ENCODE peak calls at places on chromosomes 11 and 22, in five cellular contexts. J is cardiac fibroblast, M is sigmoid colon, C is coronary artery, K is B cell. P is an unnamed sample.

GRCh38 chr11:71420455-71421241 is 27.5 kb downstream of the DHCR7 start:
- DNase-seq in K (no peak), J (peak), M (no peak), C (no peak), P (peak)

GRCh38 chr22:32852346-32853251 is 51.1 kb downstream of the TIMP3 start:
- DNase-seq in K (no peak), M (peak), J (peak), C (peak), P (no peak)

GRCh38 chr11:22733433-22733832 is 67.0 kb downstream of the GAS2 start:
- DNase-seq in K (no peak), M (no peak), J (no peak), C (no peak), P (no peak)

GRCh38 chr22:41899992-41900651 is 14.8 kb downstream of the SHISA8 start:
- DNase-seq in M (no peak), J (no peak), C (no peak), K (no peak), P (no peak)

GRCh38 chr22:46058591-46059519 is 81.9 kb upstream of the WNT7B start:
- DNase-seq in J (no peak), K (no peak), M (peak), C (peak), P (peak)

GRCh38 chr11:13669544-13670488 is 1.3 kb downstream of the FAR1 start:
- DNase-seq in C (no peak), M (no peak), K (no peak), J (no peak), P (peak)

GRCh38 chr11:125401746-125402145 is 94.3 kb downstream of the FEZ1 start:
- DNase-seq in J (peak), K (no peak), C (no peak), M (no peak), P (no peak)

GRCh38 chr22:20550851-20551744 is 43.7 kb downstream of the MED15 start:
- DNase-seq in M (peak), K (peak), J (peak), C (peak), P (no peak)

GRCh38 chr11:63839508-63840355 is 822 bp downstream of the MARK2 start:
- DNase-seq in C (no peak), J (no peak), K (peak), M (peak), P (peak)

GRCh38 chr11:81895258-81895657 is 838.4 kb downstream of the FAM181B start:
- DNase-seq in J (no peak), K (no peak), C (no peak), M (no peak), P (no peak)

GRCh38 chr11:83836883-83837654 is 550.9 kb upstream of the CCDC90B start:
- DNase-seq in M (peak), J (peak), C (no peak), K (no peak), P (peak)

GRCh38 chr22:22025320-22026156 is 43.0 kb upstream of the TOP3B start:
- DNase-seq in C (no peak), J (no peak), K (peak), M (no peak), P (no peak)

GRCh38 chr11:13644997-13645667 is 23.3 kb upstream of the FAR1 start:
- DNase-seq in K (no peak), M (no peak), J (no peak), C (no peak), P (no peak)

GRCh38 chr11:112005422-112006094 is 19.6 kb upstream of the DLAT start:
- DNase-seq in J (no peak), C (no peak), M (no peak), K (no peak), P (no peak)

GRCh38 chr11:124807201-124807600 is 7.0 kb upstream of the MSANTD2 start:
- DNase-seq in M (no peak), J (no peak), C (no peak), K (no peak), P (no peak)

GRCh38 chr22:35288116-35288515 is 11.6 kb upstream of the TOM1 start:
- DNase-seq in K (no peak), M (no peak), C (no peak), J (no peak), P (no peak)

GRCh38 chr11:22516136-22516535 is 109.5 kb downstream of the FANCF start:
- DNase-seq in K (no peak), C (no peak), J (no peak), M (no peak), P (no peak)

GRCh38 chr22:48874956-48875355 is 952.7 kb downstream of the BRD1 start:
- DNase-seq in J (no peak), C (no peak), K (no peak), M (peak), P (no peak)

GRCh38 chr11:71452354-71453020 is 516 bp upstream of the NADSYN1 start:
- DNase-seq in K (peak), J (peak), M (peak), C (no peak), P (no peak)

GRCh38 chr11:45817191-45817590 is 12.2 kb downstream of the SLC35C1 start:
- DNase-seq in J (no peak), C (no peak), K (peak), M (no peak), P (no peak)

GRCh38 chr11:72762641-72763304 is 10.6 kb upstream of the ARAP1 start:
- DNase-seq in C (no peak), J (no peak), K (peak), M (no peak), P (no peak)

GRCh38 chr22:38760477-38761201 is 4.8 kb upstream of the SUN2 start:
- DNase-seq in K (peak), M (no peak), C (no peak), J (peak), P (no peak)

GRCh38 chr11:117876341-117877119 is at the start of gene FXYD6:
- DNase-seq in K (peak), J (peak), C (peak), M (peak), P (no peak)

GRCh38 chr22:30894371-30894740 is 74.2 kb downstream of the MORC2 start:
- DNase-seq in M (no peak), K (no peak), C (no peak), J (no peak), P (no peak)

GRCh38 chr11:61532136-61533038 is 23.8 kb downstream of the LRRC10B start:
- DNase-seq in J (peak), K (no peak), C (no peak), M (no peak), P (peak)

GRCh38 chr11:81036168-81036870 is 1595.5 kb upstream of the TENM4 start:
- DNase-seq in K (no peak), M (no peak), C (no peak), J (no peak), P (no peak)

GRCh38 chr22:37244922-37245722 is 1.1 kb upstream of the RAC2 start:
- DNase-seq in K (peak), C (no peak), J (no peak), M (no peak), P (no peak)

GRCh38 chr11:111363985-111364384 is 15.1 kb downstream of the POU2AF1 start:
- DNase-seq in M (no peak), J (no peak), K (peak), C (no peak), P (no peak)

GRCh38 chr11:68948948-68949347 is 31.8 kb downstream of the MRGPRD start:
- DNase-seq in J (no peak), K (no peak), M (no peak), C (no peak), P (no peak)

GRCh38 chr11:35662061-35662648 is 420 bp upstream of the TRIM44 start:
- DNase-seq in J (no peak), K (peak), M (no peak), C (no peak), P (no peak)

GRCh38 chr22:31218565-31219262 is 6.6 kb downstream of the LIMK2 start:
- DNase-seq in J (no peak), K (no peak), C (no peak), M (no peak), P (peak)

GRCh38 chr11:63443714-63444113 is 47.3 kb downstream of the PLAAT5 start:
- DNase-seq in J (no peak), K (no peak), C (no peak), M (no peak), P (no peak)

GRCh38 chr11:27234961-27235360 is 128.1 kb downstream of the CCDC34 start:
- DNase-seq in K (no peak), M (no peak), J (no peak), C (no peak), P (no peak)

GRCh38 chr11:89667001-89667400 is 43.1 kb upstream of the TRIM77 start:
- DNase-seq in C (no peak), K (no peak), M (no peak), J (no peak), P (no peak)

GRCh38 chr11:20088368-20089260 is 71.7 kb downstream of the DBX1 start:
- DNase-seq in J (peak), M (no peak), K (no peak), C (no peak), P (no peak)

GRCh38 chr11:62555464-62556092 is 9.0 kb upstream of the AHNAK start:
- DNase-seq in K (peak), M (peak), C (no peak), J (peak), P (peak)

GRCh38 chr11:128506999-128507591 is 80.3 kb downstream of the ETS1 start:
- DNase-seq in K (peak), C (peak), J (peak), M (peak), P (peak)

GRCh38 chr11:8019671-8020597 is 32.8 kb downstream of the EIF3F start:
- DNase-seq in C (peak), K (no peak), J (peak), M (no peak), P (no peak)
- TF ChIP-seq CTCF in C (no peak), K (no peak), J (no peak), M (no peak), P (no peak)

GRCh38 chr11:43922974-43923326 is 19.5 kb upstream of the C11orf96 start:
- DNase-seq in C (peak), K (no peak), J (no peak), M (no peak), P (no peak)

GRCh38 chr11:43925063-43925931 is 17.1 kb upstream of the C11orf96 start:
- DNase-seq in J (no peak), K (no peak), C (peak), M (no peak), P (no peak)

GRCh38 chr11:43923327-43924111 is 18.9 kb upstream of the C11orf96 start:
- DNase-seq in K (no peak), M (peak), J (peak), C (peak), P (no peak)

GRCh38 chr11:43925932-43926505 is 16.4 kb upstream of the C11orf96 start:
- DNase-seq in K (no peak), C (no peak), J (no peak), M (no peak), P (no peak)

GRCh38 chr11:43924112-43924855 is 18.2 kb upstream of the C11orf96 start:
- DNase-seq in J (no peak), M (no peak), C (peak), K (no peak), P (no peak)
- TF ChIP-seq CTCF in J (peak), M (no peak), C (no peak), K (no peak), P (peak)

GRCh38 chr11:134244593-134244992 is 8.6 kb downstream of the THYN1 start:
- DNase-seq in C (no peak), K (no peak), J (peak), M (no peak), P (peak)
- TF ChIP-seq CTCF in C (no peak), K (peak), J (peak), M (no peak), P (peak)

GRCh38 chr11:134614141-134614540 is 202.1 kb upstream of the B3GAT1 start:
- DNase-seq in J (no peak), K (no peak), M (no peak), C (no peak), P (no peak)

GRCh38 chr11:134613646-134614045 is 201.6 kb upstream of the B3GAT1 start:
- DNase-seq in C (no peak), K (no peak), M (no peak), J (no peak), P (no peak)

GRCh38 chr11:134610116-134610910 is 198.3 kb upstream of the B3GAT1 start:
- DNase-seq in M (no peak), C (no peak), K (no peak), J (no peak), P (no peak)

GRCh38 chr11:134611537-134611936 is 199.5 kb upstream of the B3GAT1 start:
- DNase-seq in J (no peak), K (no peak), M (no peak), C (no peak), P (no peak)

DNA sequence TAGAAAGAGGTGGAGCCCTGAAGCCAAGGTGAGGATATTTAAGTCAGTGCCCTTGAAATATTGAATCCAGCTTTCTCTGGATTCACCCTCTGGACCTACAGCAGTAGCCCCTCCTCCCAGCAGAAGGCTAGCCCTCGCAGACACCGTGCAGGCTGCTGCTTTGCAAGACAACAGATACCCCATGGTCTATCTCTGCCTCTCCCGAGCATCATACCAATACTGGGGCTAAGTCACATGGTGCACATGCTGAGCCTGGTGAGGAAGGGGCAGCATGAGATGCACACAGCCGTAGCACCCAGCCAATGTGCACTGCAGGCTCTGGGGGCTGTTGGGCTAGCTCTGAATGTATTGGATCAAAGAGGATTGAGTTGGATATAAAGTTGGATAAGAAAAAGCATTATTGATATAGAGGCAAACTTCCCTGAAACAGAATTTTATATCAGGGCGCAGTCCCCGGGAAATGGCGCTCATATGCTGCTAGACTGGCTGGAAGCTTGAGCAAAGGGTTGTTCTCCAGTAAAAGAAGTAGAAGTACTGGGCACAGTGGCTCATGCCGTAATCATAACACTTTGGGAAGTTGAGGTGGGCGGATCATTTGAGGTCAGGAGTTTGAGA is 200.5 kb upstream of the B3GAT1 start:
- DNase-seq in M (no peak), K (no peak), C (no peak), J (no peak), P (no peak)
- TF ChIP-seq CTCF in M (no peak), K (no peak), C (no peak), J (no peak), P (no peak)

DNA sequence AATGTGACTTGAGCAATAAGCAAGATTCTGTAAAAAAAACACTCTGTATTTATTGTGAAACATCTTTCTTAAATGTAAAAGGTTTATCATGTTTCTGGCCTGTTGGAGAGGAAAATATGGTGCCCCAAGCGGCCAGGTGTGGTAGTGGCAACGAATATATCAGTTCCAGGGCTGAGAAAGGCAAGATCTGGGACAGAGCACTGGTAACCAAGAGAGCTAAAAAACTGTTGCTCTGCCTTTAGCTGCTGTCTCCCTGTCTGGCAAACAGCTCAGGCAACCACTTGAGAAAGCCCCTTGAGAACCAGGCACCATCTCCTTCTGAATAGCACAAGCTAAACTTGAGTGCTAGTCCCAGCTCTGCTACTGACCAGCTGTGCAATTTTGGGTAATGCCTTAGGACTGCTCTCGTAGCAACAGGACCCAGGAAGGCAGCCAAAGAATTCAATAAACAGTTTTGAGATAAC is 129.9 kb downstream of the KCNC1 start:
- DNase-seq in J (no peak), C (no peak), K (no peak), M (no peak), P (peak)
- TF ChIP-seq CTCF in J (peak), C (no peak), K (peak), M (no peak), P (peak)

GRCh38 chr11:78229106-78229505 is 40.4 kb downstream of the USP35 start:
- DNase-seq in C (peak), J (no peak), M (no peak), K (no peak), P (no peak)

GRCh38 chr11:78228467-78228866 is 39.7 kb downstream of the USP35 start:
- DNase-seq in M (no peak), J (peak), C (peak), K (peak), P (peak)

GRCh38 chr11:78234006-78234405 is 45.3 kb downstream of the USP35 start:
- DNase-seq in J (no peak), C (peak), M (no peak), K (no peak), P (no peak)

GRCh38 chr11:78230161-78230877 is 41.6 kb downstream of the USP35 start:
- DNase-seq in J (peak), K (no peak), M (no peak), C (peak), P (no peak)

DNA sequence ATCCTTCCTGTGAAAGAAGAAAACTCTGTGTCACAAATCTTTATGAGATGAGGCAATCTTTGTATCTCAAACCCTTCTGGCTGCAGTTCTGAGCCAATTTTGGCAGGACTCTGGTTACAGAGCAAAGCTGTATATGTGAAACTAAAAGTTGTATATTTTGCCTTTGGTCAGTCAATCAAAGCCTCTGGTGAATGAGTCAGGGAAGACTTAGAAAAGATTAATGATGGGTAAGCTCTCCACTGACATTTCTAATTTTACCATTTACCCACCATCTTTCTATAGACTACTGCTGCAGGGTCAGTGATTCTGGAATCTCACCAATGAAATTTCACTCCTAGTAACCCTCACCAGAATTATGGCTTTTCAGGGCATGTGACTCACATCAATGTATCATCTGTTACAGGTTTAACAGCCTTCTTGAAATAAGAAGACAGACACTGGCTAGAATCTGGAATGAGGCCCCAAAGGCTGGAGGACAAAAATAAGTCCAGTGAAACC is 43.3 kb downstream of the USP35 start:
- DNase-seq in M (no peak), C (peak), K (no peak), J (peak), P (peak)
- TF ChIP-seq CTCF in M (no peak), C (no peak), K (no peak), J (no peak), P (no peak)

DNA sequence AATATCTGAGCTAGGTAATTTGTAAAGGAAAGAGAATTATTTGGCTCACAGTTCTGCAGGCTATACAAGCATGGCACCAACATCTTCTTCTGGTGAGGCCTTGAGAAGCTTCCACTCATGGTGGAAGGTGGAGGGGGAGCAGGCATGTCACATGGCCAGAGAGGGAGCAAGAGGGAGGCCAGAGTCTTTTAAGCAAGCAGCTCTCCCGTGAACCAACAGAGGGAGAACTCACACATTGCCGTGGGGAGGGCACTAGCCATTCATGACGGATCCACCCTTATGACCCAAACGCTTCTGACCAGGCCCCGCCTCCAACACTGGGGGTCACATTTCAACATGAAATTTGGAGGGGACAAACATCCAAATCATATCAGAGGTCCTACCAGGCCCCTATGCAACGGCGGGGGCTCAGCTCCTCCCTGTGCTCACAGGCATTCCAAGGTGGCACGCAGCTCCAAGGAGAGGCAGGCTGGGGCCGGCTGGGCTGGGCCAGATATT is 4.6 kb downstream of the C11orf96 start:
- DNase-seq in J (peak), M (no peak), K (no peak), C (peak), P (no peak)
- TF ChIP-seq CTCF in J (peak), M (no peak), K (no peak), C (peak), P (peak)

P was measured in MCF 10A.